ENCODE peak calls at places on chromosomes 11 and 22, in five cellular contexts. F, Q, O, M and T are unnamed samples.
A peak's percentile ranks its signal among the peaks of the same experiment; 100 is the strongest.

GRCh38 chr11:57368106-57368826 is 12.7 kb downstream of the PRG3 start:
- DNase-seq in F (no peak), Q (no peak), O (no peak), M (peak; percentile 13), T (peak; percentile 63)

GRCh38 chr11:43852057-43852636 is 28.5 kb upstream of the ALKBH3 start:
- DNase-seq in F (peak; percentile 56), Q (no peak), O (peak; percentile 47), M (peak; percentile 62), T (peak; percentile 54)

GRCh38 chr11:38646382-38646781 is 2048.3 kb upstream of the RAG2 start:
- DNase-seq in F (no peak), Q (no peak), O (no peak), M (no peak), T (no peak)

GRCh38 chr11:42315846-42316245 is 856.4 kb upstream of the LRRC4C start:
- DNase-seq in F (no peak), Q (no peak), O (no peak), M (no peak), T (no peak)

GRCh38 chr11:85595285-85595884 is 31.8 kb downstream of the DLG2 start:
- DNase-seq in F (no peak), Q (no peak), O (peak; percentile 51), M (peak; percentile 36), T (no peak)

GRCh38 chr22:49963647-49964026 is 3.1 kb downstream of the PIM3 start:
- DNase-seq in F (no peak), Q (no peak), O (no peak), M (no peak), T (peak; percentile 19)

GRCh38 chr11:125451400-125452124 is 44.5 kb downstream of the FEZ1 start:
- DNase-seq in F (no peak), Q (peak; percentile 76), O (peak; percentile 97), M (no peak), T (peak; percentile 8)

GRCh38 chr11:88807349-88807748 is 258.4 kb downstream of the GRM5 start:
- DNase-seq in F (no peak), Q (no peak), O (no peak), M (no peak), T (no peak)

GRCh38 chr11:119486016-119486415 is 63.0 kb upstream of the THY1 start:
- DNase-seq in F (no peak), Q (no peak), O (no peak), M (no peak), T (no peak)

GRCh38 chr11:108873305-108873704 is 208.4 kb downstream of the DDX10 start:
- DNase-seq in F (no peak), Q (no peak), O (no peak), M (no peak), T (no peak)

GRCh38 chr11:8107642-8108041 is 26.6 kb downstream of the TUB start:
- DNase-seq in F (no peak), Q (no peak), O (no peak), M (no peak), T (no peak)

GRCh38 chr11:41779401-41779960 is 320.0 kb upstream of the LRRC4C start:
- DNase-seq in F (no peak), Q (no peak), O (no peak), M (no peak), T (no peak)

GRCh38 chr11:60633645-60634044 is 65.8 kb upstream of the MS4A8 start:
- DNase-seq in F (no peak), Q (no peak), O (no peak), M (no peak), T (no peak)

GRCh38 chr11:59028105-59028504 is 58.0 kb upstream of the GLYATL1B start:
- DNase-seq in F (no peak), Q (no peak), O (no peak), M (no peak), T (no peak)

GRCh38 chr22:29803190-29803589 is 34.9 kb downstream of the ASCC2 start:
- DNase-seq in F (no peak), Q (no peak), O (no peak), M (no peak), T (no peak)

GRCh38 chr11:14973621-14974020 is 1.5 kb upstream of the CALCA start:
- DNase-seq in F (peak; percentile 22), Q (no peak), O (no peak), M (no peak), T (peak; percentile 8)

GRCh38 chr22:47020157-47020556 is 257.7 kb downstream of the TBC1D22A start:
- DNase-seq in F (no peak), Q (no peak), O (no peak), M (no peak), T (no peak)

GRCh38 chr11:70073881-70074371 is 4.2 kb upstream of the ANO1 start:
- DNase-seq in F (no peak), Q (no peak), O (no peak), M (no peak), T (no peak)

GRCh38 chr11:126601136-126601535 is 245.7 kb downstream of the ST3GAL4 start:
- DNase-seq in F (no peak), Q (no peak), O (no peak), M (no peak), T (no peak)

GRCh38 chr22:18979957-18980356 is 43.9 kb upstream of the PRODH start:
- DNase-seq in F (no peak), Q (no peak), O (no peak), M (no peak), T (no peak)

GRCh38 chr11:69320326-69320725 is 26.4 kb downstream of the MYEOV start:
- DNase-seq in F (no peak), Q (no peak), O (no peak), M (no peak), T (no peak)

GRCh38 chr11:250740-251299 is 14.0 kb downstream of the PSMD13 start:
- DNase-seq in F (peak; percentile 68), Q (no peak), O (no peak), M (peak; percentile 21), T (peak; percentile 42)

GRCh38 chr22:33299245-33299956 is 241.2 kb upstream of the SYN3 start:
- DNase-seq in F (no peak), Q (no peak), O (no peak), M (no peak), T (peak; percentile 49)

GRCh38 chr22:41848468-41848867 is 15.6 kb downstream of the SREBF2 start:
- DNase-seq in F (no peak), Q (no peak), O (no peak), M (no peak), T (no peak)

GRCh38 chr11:117817213-117818035 is 7.1 kb downstream of the FXYD2 start:
- DNase-seq in F (peak; percentile 93), Q (peak; percentile 94), O (peak; percentile 72), M (peak; percentile 60), T (peak; percentile 88)

GRCh38 chr11:30889116-30889765 is 303.1 kb upstream of the MPPED2 start:
- DNase-seq in F (no peak), Q (no peak), O (no peak), M (peak; percentile 8), T (no peak)

GRCh38 chr22:24969588-24970301 is 17.2 kb downstream of the KIAA1671 start:
- DNase-seq in F (no peak), Q (no peak), O (no peak), M (no peak), T (peak; percentile 48)

GRCh38 chr11:112922606-112923005 is 38.6 kb upstream of the NCAM1 start:
- DNase-seq in F (no peak), Q (no peak), O (no peak), M (no peak), T (no peak)

GRCh38 chr11:11577246-11577855 is 44.5 kb downstream of the GALNT18 start:
- DNase-seq in F (no peak), Q (peak; percentile 15), O (no peak), M (no peak), T (no peak)

GRCh38 chr11:111733009-111733408 is 33.2 kb downstream of the PPP2R1B start:
- DNase-seq in F (no peak), Q (no peak), O (peak; percentile 50), M (no peak), T (no peak)

GRCh38 chr11:28526406-28526751 is 418.2 kb downstream of the METTL15 start:
- DNase-seq in F (no peak), Q (no peak), O (no peak), M (no peak), T (no peak)

GRCh38 chr22:49582671-49583070 is 245.0 kb downstream of the BRD1 start:
- DNase-seq in F (no peak), Q (no peak), O (no peak), M (no peak), T (no peak)

GRCh38 chr11:119728226-119728626 is 774 bp downstream of the NECTIN1 start:
- DNase-seq in F (no peak), Q (no peak), O (no peak), M (no peak), T (peak; percentile 38)

GRCh38 chr22:32788884-32789624 is 12.5 kb upstream of the TIMP3 start:
- DNase-seq in F (no peak), Q (no peak), O (no peak), M (no peak), T (peak; percentile 69)